ENCODE peak calls at places on chromosome 15, in five cellular contexts. C, F, O, L and I are unnamed samples.

GRCh38 chr15:77104155-77104554 is 33.2 kb upstream of the TSPAN3 start:
- DNase-seq in C (no peak), F (peak; percentile 57), O (peak; percentile 65), L (no peak), I (no peak)

GRCh38 chr15:64349375-64349774 is 6.6 kb downstream of the CSNK1G1 start:
- DNase-seq in F (no peak), O (no peak), C (no peak), L (no peak), I (no peak)

GRCh38 chr15:89199734-89200133 is 21.6 kb downstream of the RLBP1 start:
- DNase-seq in F (no peak), C (no peak), O (no peak), L (peak; percentile 35), I (no peak)

GRCh38 chr15:90013503-90013937 is 12.4 kb downstream of the ZNF710 start:
- DNase-seq in L (peak; percentile 77), F (no peak), C (no peak), O (no peak), I (peak; percentile 35)

GRCh38 chr15:68015244-68015643 is 38.9 kb upstream of the PIAS1 start:
- DNase-seq in C (no peak), L (no peak), O (no peak), F (no peak), I (no peak)

GRCh38 chr15:90402230-90402629 is 14.2 kb downstream of the IQGAP1 start:
- DNase-seq in C (no peak), F (peak; percentile 93), L (peak; percentile 68), O (peak; percentile 86), I (peak; percentile 83)

GRCh38 chr15:62112616-62113593 is 46.1 kb downstream of the C2CD4A start:
- DNase-seq in O (peak; percentile 93), L (no peak), C (no peak), F (peak; percentile 86), I (no peak)

GRCh38 chr15:41558400-41559238 is at the start of gene TYRO3:
- DNase-seq in F (no peak), C (peak; percentile 48), O (no peak), L (no peak), I (peak; percentile 68)

GRCh38 chr15:88002721-88003120 is 253.8 kb downstream of the NTRK3 start:
- DNase-seq in O (no peak), C (no peak), F (no peak), L (no peak), I (no peak)

GRCh38 chr15:31349233-31350141 is 22.9 kb downstream of the KLF13 start:
- DNase-seq in F (no peak), O (peak; percentile 47), L (no peak), C (no peak), I (no peak)

GRCh38 chr15:71201471-71201870 is 86.2 kb downstream of the THSD4 start:
- DNase-seq in O (no peak), L (no peak), C (peak; percentile 95), F (no peak), I (no peak)

GRCh38 chr15:96837241-96837970 is 506.9 kb downstream of the NR2F2 start:
- DNase-seq in F (no peak), L (no peak), C (no peak), O (no peak), I (no peak)

GRCh38 chr15:64483749-64484148 is 23.4 kb downstream of the ZNF609 start:
- DNase-seq in F (no peak), C (no peak), L (no peak), O (no peak), I (no peak)

GRCh38 chr15:48924528-48925393 is 39.0 kb downstream of the SHC4 start:
- DNase-seq in L (no peak), C (no peak), O (peak; percentile 49), F (no peak), I (no peak)

GRCh38 chr15:69498282-69498681 is 45.7 kb downstream of the RPLP1 start:
- DNase-seq in F (no peak), L (no peak), C (no peak), O (no peak), I (no peak)

GRCh38 chr15:88613074-88613944 is 7.8 kb upstream of the AEN start:
- DNase-seq in L (no peak), F (no peak), C (no peak), O (no peak), I (no peak)

GRCh38 chr15:95923797-95924196 is 406.7 kb upstream of the NR2F2 start:
- DNase-seq in F (no peak), L (no peak), O (peak; percentile 3), C (no peak), I (peak; percentile 65)

GRCh38 chr15:89462198-89462912 is 34.0 kb downstream of the RHCG start:
- DNase-seq in F (no peak), O (peak; percentile 50), C (no peak), L (no peak), I (peak; percentile 72)

GRCh38 chr15:77060560-77060959 is 10.3 kb downstream of the TSPAN3 start:
- DNase-seq in F (peak; percentile 57), L (no peak), C (no peak), O (peak; percentile 76), I (no peak)

GRCh38 chr15:98401029-98401428 is 247.3 kb upstream of the IGF1R start:
- DNase-seq in O (no peak), L (no peak), F (no peak), C (no peak), I (peak; percentile 11)

GRCh38 chr15:61228025-61228901 is 839 bp downstream of the RORA start:
- DNase-seq in F (no peak), O (peak; percentile 40), C (peak; percentile 11), L (no peak), I (no peak)

GRCh38 chr15:47870956-47871625 is 153.8 kb downstream of the SEMA6D start:
- DNase-seq in C (peak; percentile 55), O (peak; percentile 78), F (peak; percentile 75), L (no peak), I (no peak)

GRCh38 chr15:101618056-101618455 is 34.1 kb downstream of the TM2D3 start:
- DNase-seq in F (no peak), C (no peak), O (no peak), L (no peak), I (no peak)

GRCh38 chr15:59609730-59610712 is 1.6 kb upstream of the GCNT3 start:
- DNase-seq in F (no peak), L (no peak), C (no peak), O (no peak), I (peak; percentile 24)

GRCh38 chr15:63015618-63016017 is 26.9 kb upstream of the TPM1 start:
- DNase-seq in F (peak; percentile 87), O (peak; percentile 90), L (no peak), C (no peak), I (no peak)

GRCh38 chr15:84634228-84634837 is 19.8 kb downstream of the WDR73 start:
- DNase-seq in F (no peak), L (no peak), O (no peak), C (no peak), I (no peak)

GRCh38 chr15:76993114-76993715 is 1.7 kb upstream of the PSTPIP1 start:
- DNase-seq in C (no peak), F (no peak), O (no peak), L (no peak), I (no peak)